ENCODE peak calls at places on chromosome 4, in six cellular contexts. J is K562; H is activated T-cell treated with anti-CD3 and anti-CD28 coated beads for 1 hour; V is stimulated activated effector memory CD8-positive, alpha-beta T cell treated with anti-CD3 and anti-CD28 coated beads, Interleukin-12 subunit alpha, Interleukin-12 subunit beta, amount 100 ng/mL, for 72 hours; N is CD4-positive, alpha-beta T cell; A is activated effector memory CD4-positive, alpha-beta T cell treated with Interleukin-2 at 50 U/mL for 16 hours. Q is an unnamed sample.

GRCh38 chr4:128468485-128468989 is 180.9 kb upstream of the PGRMC2 start:
- DNase-seq in J (peak), H (no peak), A (no peak), V (no peak), N (no peak), Q (no peak)

GRCh38 chr4:78800965-78801364 is 24.8 kb downstream of the BMP2K start:
- DNase-seq in J (no peak), A (no peak), H (no peak), V (no peak), N (no peak), Q (no peak)

GRCh38 chr4:99868126-99868596 is 26.1 kb downstream of the LAMTOR3 start:
- DNase-seq in V (no peak), N (no peak), H (no peak), J (no peak), A (no peak), Q (no peak)

GRCh38 chr4:187124311-187124710 is 400.7 kb upstream of the FAT1 start:
- DNase-seq in V (no peak), J (no peak), A (no peak), H (no peak), N (no peak), Q (no peak)

GRCh38 chr4:188127157-188127874 is 11.9 kb upstream of the TRIML1 start:
- DNase-seq in A (no peak), V (no peak), N (no peak), J (no peak), H (no peak), Q (no peak)

GRCh38 chr4:1717129-1718094 is 3.7 kb downstream of the TMEM129 start:
- DNase-seq in H (no peak), J (no peak), N (no peak), V (no peak), A (no peak), Q (no peak)

GRCh38 chr4:109094061-109094460 is 208.4 kb downstream of the COL25A1 start:
- DNase-seq in H (no peak), A (no peak), J (no peak), N (no peak), V (no peak), Q (no peak)

GRCh38 chr4:40916218-40916555 is 166.4 kb downstream of the NSUN7 start:
- DNase-seq in H (no peak), N (no peak), A (no peak), J (no peak), V (no peak), Q (no peak)

GRCh38 chr4:139692300-139693012 is 26.8 kb downstream of the MGST2 start:
- DNase-seq in N (no peak), A (no peak), V (no peak), H (no peak), J (no peak), Q (no peak)

GRCh38 chr4:2273657-2274319 is 11.9 kb upstream of the MXD4 start:
- DNase-seq in N (no peak), H (no peak), A (no peak), J (peak), V (no peak), Q (no peak)

GRCh38 chr4:164977243-164978164 is at the start of gene TRIM61:
- DNase-seq in A (peak), V (peak), J (peak), N (peak), H (peak), Q (peak)

GRCh38 chr4:115424852-115425251 is 311.4 kb upstream of the NDST4 start:
- DNase-seq in V (no peak), J (no peak), H (no peak), A (no peak), N (no peak), Q (no peak)

GRCh38 chr4:25654971-25655963 is at the start of gene SLC34A2:
- DNase-seq in V (no peak), H (no peak), J (no peak), N (no peak), A (no peak), Q (no peak)

GRCh38 chr4:180913750-180914149 is 1329.5 kb upstream of the TENM3 start:
- DNase-seq in J (no peak), H (no peak), V (no peak), N (no peak), A (no peak), Q (no peak)

GRCh38 chr4:186472948-186473347 is 82.4 kb downstream of the MTNR1A start:
- DNase-seq in N (no peak), H (no peak), V (no peak), A (no peak), J (peak), Q (peak)

GRCh38 chr4:33054656-33055055 is 2334.5 kb downstream of the PCDH7 start:
- DNase-seq in J (no peak), N (no peak), A (no peak), V (no peak), H (no peak), Q (no peak)

GRCh38 chr4:16289872-16290554 is 63.7 kb upstream of the TAPT1 start:
- DNase-seq in A (no peak), J (peak), V (no peak), H (no peak), N (no peak), Q (peak)

GRCh38 chr4:128558896-128559669 is 250.4 kb upstream of the JADE1 start:
- DNase-seq in V (no peak), H (no peak), J (no peak), A (no peak), N (no peak), Q (peak)

GRCh38 chr4:185167205-185167604 is 24.1 kb downstream of the SLC25A4 start:
- DNase-seq in N (no peak), J (no peak), A (no peak), H (no peak), V (no peak), Q (no peak)

GRCh38 chr4:37453004-37453360 is 208.4 kb downstream of the NWD2 start:
- DNase-seq in N (peak), V (no peak), J (peak), A (no peak), H (no peak), Q (peak)

GRCh38 chr4:126604273-126604867 is 1028.4 kb upstream of the INTU start:
- DNase-seq in V (no peak), N (no peak), A (no peak), H (no peak), J (peak), Q (peak)

GRCh38 chr4:23945521-23946017 is 55.7 kb upstream of the PPARGC1A start:
- DNase-seq in A (no peak), N (no peak), H (no peak), J (no peak), V (no peak), Q (no peak)

GRCh38 chr4:26753642-26754041 is 107.0 kb upstream of the STIM2 start:
- DNase-seq in N (no peak), V (no peak), H (no peak), A (no peak), J (no peak), Q (no peak)